ENCODE peak calls at places on chromosomes 11 and 22, in nine cellular contexts. One of them, this sample, is unnamed.
A peak's percentile ranks its signal among the peaks of the same experiment; 100 is the strongest.

GRCh38 chr11:70078095-70078795 is at the start of gene ANO1:
- DNase-seq in left ventricle myocardium inferior: peak; percentile 34
- DNase-seq in nephron progenitor cell: peak; percentile 51
- DNase-seq in RWPE1: no peak
- DNase-seq in GDM1: no peak
- DNase-seq in iPS-NIHi11: peak; percentile 62
- DNase-seq in brain microvascular endothelial cell: no peak
- DNase-seq in iris pigment epithelial cell: no peak
- DNase-seq in bronchial epithelial cell: no peak
- DNase-seq in this sample: peak; percentile 52

GRCh38 chr11:73350908-73351636 is 25.1 kb upstream of the RELT start:
- DNase-seq in left ventricle myocardium inferior: peak; percentile 46
- DNase-seq in RWPE1: peak; percentile 84
- DNase-seq in GDM1: peak; percentile 44
- DNase-seq in iPS-NIHi11: peak; percentile 85
- DNase-seq in bronchial epithelial cell: peak; percentile 57
- DNase-seq in brain microvascular endothelial cell: peak; percentile 61
- DNase-seq in nephron progenitor cell: peak; percentile 60
- DNase-seq in iris pigment epithelial cell: peak; percentile 79
- DNase-seq in this sample: peak; percentile 61

GRCh38 chr22:41030891-41031290 is 61.5 kb upstream of the EP300 start:
- DNase-seq in iris pigment epithelial cell: peak; percentile 86
- DNase-seq in brain microvascular endothelial cell: peak; percentile 66
- DNase-seq in bronchial epithelial cell: no peak
- DNase-seq in iPS-NIHi11: no peak
- DNase-seq in left ventricle myocardium inferior: no peak
- DNase-seq in RWPE1: no peak
- DNase-seq in GDM1: no peak
- DNase-seq in nephron progenitor cell: no peak
- DNase-seq in this sample: no peak

GRCh38 chr11:134757633-134758032 is 345.6 kb upstream of the B3GAT1 start:
- DNase-seq in brain microvascular endothelial cell: no peak
- DNase-seq in nephron progenitor cell: no peak
- DNase-seq in RWPE1: no peak
- DNase-seq in iris pigment epithelial cell: no peak
- DNase-seq in GDM1: no peak
- DNase-seq in bronchial epithelial cell: no peak
- DNase-seq in iPS-NIHi11: no peak
- DNase-seq in left ventricle myocardium inferior: no peak
- DNase-seq in this sample: no peak

GRCh38 chr11:46277313-46277622 is 194 bp upstream of the CREB3L1 start:
- DNase-seq in iPS-NIHi11: peak; percentile 80
- DNase-seq in brain microvascular endothelial cell: peak; percentile 66
- DNase-seq in RWPE1: peak; percentile 46
- DNase-seq in bronchial epithelial cell: no peak
- DNase-seq in nephron progenitor cell: no peak
- DNase-seq in iris pigment epithelial cell: peak; percentile 59
- DNase-seq in GDM1: no peak
- DNase-seq in left ventricle myocardium inferior: no peak
- DNase-seq in this sample: no peak

GRCh38 chr11:18253778-18254338 is 5.4 kb upstream of the SAA2 start:
- DNase-seq in bronchial epithelial cell: no peak
- DNase-seq in iris pigment epithelial cell: no peak
- DNase-seq in brain microvascular endothelial cell: no peak
- DNase-seq in nephron progenitor cell: no peak
- DNase-seq in RWPE1: no peak
- DNase-seq in left ventricle myocardium inferior: no peak
- DNase-seq in GDM1: no peak
- DNase-seq in iPS-NIHi11: no peak
- DNase-seq in this sample: no peak

GRCh38 chr11:71244116-71244815 is 8.1 kb downstream of the SHANK2 start:
- DNase-seq in GDM1: no peak
- DNase-seq in RWPE1: no peak
- DNase-seq in brain microvascular endothelial cell: no peak
- DNase-seq in left ventricle myocardium inferior: no peak
- DNase-seq in nephron progenitor cell: no peak
- DNase-seq in iPS-NIHi11: no peak
- DNase-seq in iris pigment epithelial cell: peak; percentile 27
- DNase-seq in bronchial epithelial cell: no peak
- DNase-seq in this sample: no peak

GRCh38 chr11:113401718-113402117 is 14.1 kb downstream of the ANKK1 start:
- DNase-seq in iris pigment epithelial cell: no peak
- DNase-seq in brain microvascular endothelial cell: no peak
- DNase-seq in left ventricle myocardium inferior: peak; percentile 80
- DNase-seq in nephron progenitor cell: no peak
- DNase-seq in bronchial epithelial cell: peak; percentile 94
- DNase-seq in RWPE1: peak; percentile 99
- DNase-seq in GDM1: no peak
- DNase-seq in iPS-NIHi11: peak; percentile 42
- DNase-seq in this sample: peak; percentile 73

GRCh38 chr11:44008698-44009097 is 39.1 kb upstream of the ACCSL start:
- DNase-seq in iPS-NIHi11: no peak
- DNase-seq in left ventricle myocardium inferior: no peak
- DNase-seq in RWPE1: no peak
- DNase-seq in bronchial epithelial cell: no peak
- DNase-seq in GDM1: no peak
- DNase-seq in nephron progenitor cell: no peak
- DNase-seq in iris pigment epithelial cell: no peak
- DNase-seq in brain microvascular endothelial cell: no peak
- DNase-seq in this sample: no peak

GRCh38 chr11:64745219-64745522 is 1.2 kb upstream of the RASGRP2 start:
- DNase-seq in left ventricle myocardium inferior: peak; percentile 88
- DNase-seq in RWPE1: no peak
- DNase-seq in nephron progenitor cell: peak; percentile 63
- DNase-seq in brain microvascular endothelial cell: no peak
- DNase-seq in bronchial epithelial cell: no peak
- DNase-seq in iPS-NIHi11: no peak
- DNase-seq in GDM1: peak; percentile 90
- DNase-seq in iris pigment epithelial cell: no peak
- DNase-seq in this sample: no peak

GRCh38 chr22:29704528-29705285 is 15.1 kb upstream of the CABP7 start:
- DNase-seq in left ventricle myocardium inferior: no peak
- DNase-seq in iris pigment epithelial cell: peak; percentile 76
- DNase-seq in nephron progenitor cell: no peak
- DNase-seq in iPS-NIHi11: no peak
- DNase-seq in RWPE1: no peak
- DNase-seq in GDM1: no peak
- DNase-seq in brain microvascular endothelial cell: peak; percentile 38
- DNase-seq in bronchial epithelial cell: no peak
- DNase-seq in this sample: no peak

GRCh38 chr22:41301085-41302015 is at the start of gene ZC3H7B:
- DNase-seq in bronchial epithelial cell: peak; percentile 64
- DNase-seq in GDM1: peak; percentile 72
- DNase-seq in nephron progenitor cell: peak; percentile 79
- DNase-seq in iPS-NIHi11: peak; percentile 97
- DNase-seq in brain microvascular endothelial cell: peak; percentile 67
- DNase-seq in RWPE1: peak; percentile 88
- DNase-seq in iris pigment epithelial cell: peak; percentile 85
- DNase-seq in left ventricle myocardium inferior: peak; percentile 82
- DNase-seq in this sample: peak; percentile 77

GRCh38 chr11:8167796-8168195 is 1.0 kb downstream of the RIC3 start:
- DNase-seq in bronchial epithelial cell: peak; percentile 22
- DNase-seq in left ventricle myocardium inferior: no peak
- DNase-seq in iris pigment epithelial cell: peak; percentile 20
- DNase-seq in iPS-NIHi11: no peak
- DNase-seq in brain microvascular endothelial cell: peak; percentile 5
- DNase-seq in RWPE1: no peak
- DNase-seq in nephron progenitor cell: no peak
- DNase-seq in GDM1: no peak
- DNase-seq in this sample: no peak